ENCODE peak calls at places on chromosome 10, in eight cellular contexts. F is mesenchymal stem cell, C is MM.1S, L is HepG2, X is K562, I is IMR-90, J is fibroblast of lung, E is neuronal stem cell. R is an unnamed sample.

GRCh38 chr10:96588601-96589419 is 2.0 kb upstream of the TM9SF3 start:
- DNase-seq in F (peak), X (no peak), J (no peak), E (no peak), L (no peak), I (peak), C (no peak), R (no peak)

GRCh38 chr10:130191380-130191779 is 55.2 kb downstream of the GLRX3 start:
- DNase-seq in L (no peak), C (no peak), I (no peak), F (no peak), X (peak), E (no peak), J (no peak), R (no peak)

GRCh38 chr10:74738052-74738451 is 88.3 kb upstream of the KAT6B start:
- DNase-seq in J (peak), C (peak), I (peak), F (no peak), E (no peak), X (no peak), L (no peak), R (no peak)

GRCh38 chr10:56605043-56605442 is 244.0 kb upstream of the ZWINT start:
- DNase-seq in E (no peak), F (no peak), I (no peak), X (no peak), L (no peak), C (no peak), J (no peak), R (peak)

GRCh38 chr10:101694674-101695403 is at the start of gene FBXW4:
- DNase-seq in J (peak), C (peak), L (peak), F (peak), E (peak), X (peak), I (peak), R (peak)

GRCh38 chr10:79492839-79493238 is 19.5 kb upstream of the EIF5AL1 start:
- DNase-seq in E (no peak), L (no peak), F (no peak), C (no peak), J (no peak), I (no peak), X (no peak), R (no peak)

GRCh38 chr10:62424026-62424425 is 49.9 kb downstream of the ZNF365 start:
- DNase-seq in J (peak), X (no peak), I (no peak), C (no peak), E (no peak), L (no peak), F (no peak), R (no peak)

GRCh38 chr10:132592790-132593788 is 55.5 kb downstream of the INPP5A start:
- DNase-seq in L (no peak), J (no peak), I (no peak), F (no peak), E (no peak), C (no peak), X (no peak), R (no peak)

GRCh38 chr10:31319602-31320178 is 674 bp downstream of the ZEB1 start:
- DNase-seq in X (no peak), F (no peak), I (no peak), C (no peak), E (no peak), J (no peak), L (no peak), R (no peak)

GRCh38 chr10:124943301-124944092 is 1.6 kb downstream of the ZRANB1 start:
- DNase-seq in C (no peak), E (no peak), F (peak), L (no peak), I (peak), J (peak), X (no peak), R (no peak)
- H3K9ac ChIP-seq in C (no peak), E (no peak), F (peak), L (no peak), I (peak), J (no peak), X (no peak), R (no peak)

DNA sequence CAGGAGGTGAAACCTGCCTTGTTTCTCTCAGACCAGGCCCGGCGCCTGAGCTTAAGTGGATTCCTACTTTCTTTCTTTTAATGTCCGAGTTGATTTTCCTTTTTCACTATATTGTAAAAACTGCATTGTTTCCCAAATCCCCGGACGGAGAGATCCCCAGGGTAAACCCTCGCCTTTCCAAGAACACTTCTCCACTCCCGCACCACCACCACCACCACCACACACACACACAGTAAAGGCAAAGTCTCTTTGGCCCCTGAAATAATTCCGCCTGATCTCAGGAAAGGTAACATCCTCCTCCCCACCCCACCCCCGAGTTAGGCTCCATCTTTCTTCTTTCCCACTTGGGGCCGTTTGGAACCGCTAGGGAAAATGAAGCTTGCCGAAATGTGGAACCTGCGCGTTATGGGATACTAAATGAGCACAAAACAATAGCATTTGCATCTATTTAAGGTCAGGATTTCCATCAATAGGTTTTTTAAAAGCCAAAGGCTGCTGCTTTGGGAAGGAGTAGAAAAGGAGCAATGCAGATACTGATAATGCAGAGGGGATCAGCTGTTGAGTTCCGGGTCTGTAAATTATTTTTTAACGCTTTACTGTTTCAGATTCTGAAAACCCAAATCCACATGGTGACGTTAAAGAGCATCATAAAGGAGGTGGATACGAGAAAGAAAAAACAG is 2.5 kb downstream of the HPSE2 start:
- DNase-seq in F (no peak), I (no peak), X (no peak), C (no peak), E (no peak), L (no peak), J (no peak), R (no peak)
- H3K9ac ChIP-seq in F (no peak), I (no peak), X (no peak), C (no peak), E (peak), L (no peak), J (no peak), R (no peak)

DNA sequence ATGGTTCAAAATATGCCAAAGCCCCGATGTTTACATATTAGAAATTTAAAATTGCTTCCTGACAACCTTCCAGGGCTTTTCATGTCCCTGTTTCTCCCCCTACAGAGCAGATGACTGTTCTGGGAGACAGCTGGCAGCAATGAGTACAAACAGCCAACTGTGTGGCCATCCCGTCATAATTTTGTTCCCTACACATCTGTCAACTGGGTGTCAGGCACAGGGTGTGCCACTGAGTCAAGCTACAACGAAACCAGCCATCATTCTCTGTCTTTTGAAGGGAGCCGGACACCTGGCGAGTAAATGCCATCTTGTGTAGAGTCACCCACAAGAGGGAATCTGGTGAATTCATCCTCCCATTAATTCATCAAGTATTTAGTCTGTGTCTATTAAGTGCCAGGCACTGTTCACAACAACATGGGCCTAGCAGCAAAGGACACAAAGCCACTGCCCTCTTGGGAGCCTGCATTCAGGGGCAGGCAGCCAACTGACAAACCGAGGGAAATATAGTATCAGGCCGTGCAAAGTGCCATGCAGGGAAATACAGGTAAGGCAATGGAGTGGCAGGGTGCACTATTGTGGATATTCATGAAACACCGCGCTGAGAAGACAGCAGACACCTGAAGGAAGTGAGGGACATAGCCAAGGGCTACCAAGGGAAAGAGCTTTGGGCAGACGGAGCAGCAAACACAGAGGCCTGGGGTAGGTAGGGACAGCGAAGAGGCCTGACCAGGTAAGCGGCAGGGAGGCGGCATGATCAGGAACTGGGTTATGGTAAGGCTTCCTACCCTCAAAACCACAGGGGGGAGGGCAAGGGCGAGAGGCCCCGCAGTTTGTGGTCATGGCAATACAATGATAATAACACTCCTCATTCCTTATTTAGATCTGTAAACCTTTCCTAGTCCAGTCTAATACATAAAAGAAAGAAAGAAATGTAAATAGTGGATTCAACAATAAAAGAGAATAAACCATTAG is 213.6 kb downstream of the FAM107B start:
- DNase-seq in C (no peak), I (no peak), J (no peak), X (no peak), E (no peak), L (no peak), F (no peak), R (no peak)
- H3K9ac ChIP-seq in C (no peak), I (no peak), J (no peak), X (no peak), E (no peak), L (no peak), F (no peak), R (no peak)

GRCh38 chr10:71888623-71889387 is 37.8 kb upstream of the PSAP start:
- DNase-seq in E (peak), F (peak), C (peak), L (no peak), I (peak), X (peak), J (peak), R (peak)
- H3K9ac ChIP-seq in E (peak), F (peak), C (peak), L (no peak), I (peak), X (peak), J (peak), R (peak)

GRCh38 chr10:8296742-8297101 is 242.2 kb downstream of the GATA3 start:
- DNase-seq in F (no peak), E (no peak), J (no peak), L (no peak), I (no peak), C (no peak), X (no peak), R (no peak)
- H3K9ac ChIP-seq in F (no peak), E (no peak), J (no peak), L (no peak), I (no peak), C (no peak), X (no peak), R (no peak)

DNA sequence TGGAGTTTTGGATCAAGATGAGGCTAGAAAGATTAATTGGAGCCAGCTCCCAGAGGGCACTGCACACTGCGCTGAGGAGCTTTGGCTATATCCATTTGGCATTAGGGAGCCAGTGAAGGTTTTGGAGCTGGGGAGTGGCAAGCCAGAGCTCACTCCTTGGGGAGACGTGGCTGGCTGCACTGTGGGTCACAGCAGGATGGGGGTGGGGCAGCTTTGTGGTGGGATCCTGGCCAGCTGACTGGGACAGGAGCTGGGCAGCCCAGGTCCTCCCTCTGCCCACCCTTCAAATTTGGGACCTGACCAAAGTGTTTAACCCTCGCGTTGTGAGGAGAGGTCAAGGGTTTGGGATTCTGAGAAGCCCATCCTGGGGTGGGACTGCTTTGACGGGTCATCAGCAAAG is 5.0 kb downstream of the C10orf105 start:
- DNase-seq in X (no peak), C (no peak), J (no peak), E (no peak), L (no peak), I (no peak), F (no peak), R (no peak)
- H3K9ac ChIP-seq in X (peak), C (no peak), J (no peak), E (no peak), L (no peak), I (no peak), F (peak), R (no peak)

GRCh38 chr10:4687397-4687796 is 138.6 kb upstream of the AKR1E2 start:
- DNase-seq in L (no peak), F (no peak), X (no peak), I (no peak), C (no peak), E (no peak), J (no peak), R (no peak)
- H3K9ac ChIP-seq in L (no peak), F (no peak), X (no peak), I (no peak), C (no peak), E (no peak), J (no peak), R (no peak)

GRCh38 chr10:71561003-71561577 is 158.5 kb downstream of the C10orf105 start:
- DNase-seq in F (no peak), C (no peak), L (no peak), X (no peak), J (no peak), E (no peak), I (no peak), R (no peak)
- H3K9ac ChIP-seq in F (no peak), C (no peak), L (no peak), X (no peak), J (no peak), E (no peak), I (no peak), R (no peak)